ENCODE peak calls at places on chromosomes 7 and 10, in four cellular contexts. K is astrocyte, E is PC-3, X is GM23338. T is an unnamed sample.

GRCh38 chr7:150944066-150945042 is 33.8 kb downstream of the KCNH2 start:
- DNase-seq in K (no peak), E (no peak), X (no peak), T (no peak)

GRCh38 chr7:137848095-137848494 is 1.3 kb upstream of the DGKI start:
- DNase-seq in K (no peak), E (no peak), X (no peak), T (no peak)

GRCh38 chr7:22318376-22318775 is 38.6 kb downstream of the RAPGEF5 start:
- DNase-seq in K (no peak), E (no peak), X (no peak), T (no peak)

GRCh38 chr10:124524991-124525653 is 63.5 kb downstream of the LHPP start:
- DNase-seq in K (no peak), E (peak; percentile 4), X (no peak), T (peak; percentile 59)

GRCh38 chr7:4210821-4211220 is 471.3 kb upstream of the FOXK1 start:
- DNase-seq in K (no peak), E (no peak), X (no peak), T (no peak)

GRCh38 chr10:130300608-130301025 is 164.4 kb downstream of the GLRX3 start:
- DNase-seq in K (no peak), E (no peak), X (no peak), T (no peak)

GRCh38 chr10:95536017-95536416 is 25.2 kb downstream of the SORBS1 start:
- DNase-seq in K (peak; percentile 85), E (no peak), X (no peak), T (no peak)

GRCh38 chr7:89223906-89224395 is 428.4 kb upstream of the TEX47 start:
- DNase-seq in K (no peak), E (peak; percentile 11), X (no peak), T (peak; percentile 2)

GRCh38 chr10:36336315-36336714 is 694.2 kb upstream of the FZD8 start:
- DNase-seq in K (peak; percentile 67), E (no peak), X (no peak), T (peak; percentile 70)

GRCh38 chr10:130648807-130649206 is 512.6 kb downstream of the GLRX3 start:
- DNase-seq in K (no peak), E (no peak), X (no peak), T (no peak)

GRCh38 chr7:130907439-130907838 is 173.4 kb upstream of the KLF14 start:
- DNase-seq in K (no peak), E (peak; percentile 10), X (no peak), T (no peak)

GRCh38 chr7:108421720-108422331 is 34.4 kb downstream of the NRCAM start:
- DNase-seq in K (no peak), E (no peak), X (no peak), T (no peak)

GRCh38 chr7:137760111-137760510 is 86.7 kb downstream of the DGKI start:
- DNase-seq in K (peak; percentile 51), E (no peak), X (peak; percentile 52), T (no peak)

GRCh38 chr7:151954866-151955820 is 1.1 kb upstream of the GALNTL5 start:
- DNase-seq in K (no peak), E (no peak), X (no peak), T (peak; percentile 34)

GRCh38 chr10:69222157-69223027 is 2.3 kb downstream of the HKDC1 start:
- DNase-seq in K (peak; percentile 44), E (peak; percentile 98), X (peak; percentile 95), T (peak; percentile 80)

GRCh38 chr7:90303241-90303640 is 17.9 kb downstream of the FAM237B start:
- DNase-seq in K (no peak), E (peak; percentile 58), X (no peak), T (no peak)

GRCh38 chr10:133394801-133395221 is 854 bp downstream of the MTG1 start:
- DNase-seq in K (peak; percentile 14), E (no peak), X (no peak), T (peak; percentile 37)

GRCh38 chr10:37687581-37687980 is 169.8 kb downstream of the ZNF248 start:
- DNase-seq in K (no peak), E (no peak), X (no peak), T (no peak)

GRCh38 chr7:87982163-87982562 is 48.1 kb downstream of the ADAM22 start:
- DNase-seq in K (no peak), E (no peak), X (no peak), T (no peak)

GRCh38 chr10:72009430-72010081 is 45.4 kb downstream of the CHST3 start:
- DNase-seq in K (peak; percentile 90), E (no peak), X (peak; percentile 53), T (peak; percentile 96)

GRCh38 chr10:5434017-5434753 is 21.8 kb downstream of the NET1 start:
- DNase-seq in K (peak; percentile 79), E (peak; percentile 43), X (peak; percentile 79), T (peak; percentile 82)

GRCh38 chr10:31741473-31741872 is 187.2 kb downstream of the ARHGAP12 start:
- DNase-seq in K (no peak), E (no peak), X (no peak), T (no peak)

GRCh38 chr10:86900955-86901354 is 56.5 kb downstream of the MMRN2 start:
- DNase-seq in K (peak; percentile 42), E (no peak), X (no peak), T (peak; percentile 61)

GRCh38 chr10:121092341-121093099 is 241.4 kb downstream of the WDR11 start:
- DNase-seq in K (no peak), E (peak; percentile 34), X (no peak), T (no peak)

DNA sequence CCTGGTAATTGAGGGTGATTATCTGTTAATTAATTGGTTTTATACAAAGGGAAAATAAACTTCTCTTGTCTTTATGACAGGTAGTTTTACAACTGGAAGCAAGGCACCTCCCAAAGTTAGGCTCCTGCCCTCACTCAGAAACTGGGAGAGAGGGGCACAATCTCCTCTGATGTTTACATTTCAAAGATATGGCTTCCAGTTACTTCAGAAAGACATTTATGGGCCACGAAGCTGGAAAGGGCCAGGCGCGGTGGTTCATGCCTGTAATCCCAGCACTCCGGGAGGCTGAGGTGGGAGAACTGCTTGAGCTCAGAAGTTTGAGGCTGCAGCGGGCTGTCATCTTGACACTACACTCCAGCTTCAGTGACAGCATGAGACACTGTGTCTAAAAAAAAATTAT is 115.6 kb upstream of the KMT2E start:
- DNase-seq in K (no peak), E (no peak), X (no peak), T (no peak)
- TF ChIP-seq EZH2 in K (no peak), E (no peak), X (no peak), T (no peak)

GRCh38 chr7:18508441-18509427 is 13.2 kb downstream of the HDAC9 start:
- DNase-seq in K (peak; percentile 98), E (peak; percentile 92), X (peak; percentile 60), T (peak; percentile 95)
- H3K27ac ChIP-seq in K (peak overlapping the region; percentile 100), E (peak overlapping the region; percentile 99), X (peak overlapping the region; percentile 7), T (peak overlapping the region; percentile 96)

DNA sequence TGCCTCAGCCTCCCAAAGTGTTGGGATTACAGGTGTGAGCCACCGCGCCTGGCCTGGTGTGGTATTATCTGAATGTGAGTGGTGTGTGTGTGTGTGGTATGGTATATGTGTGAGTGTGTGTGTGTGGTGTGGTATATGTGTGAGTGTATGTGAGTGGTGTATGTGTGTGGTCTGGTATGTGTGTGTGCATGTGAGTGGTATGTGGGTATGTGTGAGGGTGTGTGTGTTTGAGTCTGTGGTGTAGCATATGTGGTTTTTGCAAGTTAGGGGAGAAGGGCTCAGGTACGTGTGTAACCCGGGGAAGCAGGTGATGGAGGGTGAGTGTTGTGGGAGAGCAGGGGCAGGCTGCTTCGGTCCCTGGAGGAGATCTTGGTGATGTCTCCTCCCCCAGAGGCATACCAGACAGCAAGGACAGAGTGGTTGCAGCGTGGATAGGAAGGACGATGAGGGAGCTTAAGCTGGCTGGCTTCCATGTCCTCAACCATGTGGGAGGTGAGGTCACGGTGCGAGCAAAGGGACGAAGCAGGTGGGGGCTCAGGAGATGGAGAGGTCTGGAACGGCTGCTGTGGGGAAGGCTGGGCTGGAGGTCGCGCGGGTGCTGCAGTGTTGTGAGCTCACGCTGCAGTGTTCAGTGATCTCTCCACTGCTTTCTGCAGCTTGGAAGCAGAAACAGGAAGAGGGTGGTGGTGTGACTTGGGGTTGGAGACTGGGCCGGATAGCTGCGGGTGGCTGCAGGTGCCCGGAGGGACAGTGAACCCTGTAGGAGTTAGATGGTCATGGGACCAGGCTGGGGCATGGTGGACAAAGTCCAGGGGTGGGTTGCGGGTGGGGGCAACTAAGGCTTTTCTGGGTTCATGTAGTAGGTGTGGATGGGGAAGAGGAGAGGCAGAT is 5.0 kb downstream of the ZYX start:
- DNase-seq in K (peak; percentile 54), E (no peak), X (no peak), T (peak; percentile 19)
- H4K20me1 ChIP-seq in K (peaks cover 95% of the 10 kb centered on the region), E (peaks cover 56% of the 10 kb centered on the region), X (peaks cover 38% of the 10 kb centered on the region), T (peaks cover 25% of the 10 kb centered on the region)

DNA sequence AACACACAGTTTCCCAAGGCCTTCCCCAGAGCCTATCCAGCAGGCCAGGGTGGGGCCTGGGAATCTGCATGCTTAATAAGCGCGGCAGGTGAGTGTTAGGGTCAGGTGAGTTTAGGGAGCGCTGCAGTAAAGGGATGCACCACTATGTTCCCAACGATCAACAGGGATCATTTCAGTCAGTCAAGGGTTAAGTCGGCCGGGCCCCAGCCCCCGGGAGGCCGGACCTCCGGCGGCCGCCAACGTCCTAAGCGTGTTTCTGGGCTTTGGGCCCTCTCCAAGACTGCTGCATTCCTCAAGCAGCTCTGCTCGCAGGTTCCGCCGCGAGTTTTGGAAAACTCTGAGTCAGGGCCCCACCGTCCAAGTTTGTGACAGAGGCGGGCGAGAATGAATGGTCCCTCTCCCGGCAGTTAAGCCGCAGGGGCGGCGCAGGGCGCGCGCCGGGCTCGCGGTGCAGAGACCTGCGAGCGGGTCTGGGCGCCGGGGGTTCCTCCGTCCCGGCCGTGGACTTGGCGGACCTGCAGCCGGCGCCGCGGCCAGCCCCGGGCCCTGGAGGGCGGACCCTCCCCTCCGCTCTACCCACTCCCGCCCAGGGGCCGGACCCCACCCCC is 81.6 kb downstream of the ARHGAP22 start:
- DNase-seq in K (peak; percentile 96), E (peak; percentile 86), X (peak; percentile 74), T (peak; percentile 98)
- TF ChIP-seq EZH2 in K (no peak), E (peak; percentile 56), X (no peak), T (no peak)

GRCh38 chr10:97494151-97494550 is 4.1 kb downstream of the MMS19 start:
- DNase-seq in K (no peak), E (no peak), X (no peak), T (peak; percentile 22)
- H3K27ac ChIP-seq in K (no peak overlapping the region), E (no peak overlapping the region), X (no peak overlapping the region), T (no peak overlapping the region)